ENCODE peak calls at places on chromosomes 1 and 21, in ten cellular contexts. A, Z, R, H, X, O, K, U, D and E are unnamed samples.

GRCh38 chr1:53122194-53122846 is 20.1 kb downstream of the SLC1A7 start:
- DNase-seq in U (no peak), H (no peak), K (no peak), Z (no peak), A (peak), R (no peak), X (no peak), O (no peak), D (no peak), E (no peak)

GRCh38 chr1:206766251-206766856 is 4.2 kb upstream of the IL19 start:
- DNase-seq in K (no peak), A (peak), Z (peak), O (peak), D (peak), X (peak), U (no peak), R (peak), H (no peak), E (peak)

GRCh38 chr1:207747627-207748492 is 4.0 kb upstream of the CD46 start:
- DNase-seq in H (no peak), D (no peak), R (no peak), K (no peak), Z (no peak), O (no peak), A (no peak), X (no peak), U (no peak), E (no peak)

GRCh38 chr21:41885341-41886024 is 6.3 kb upstream of the PRDM15 start:
- DNase-seq in K (no peak), H (peak), D (no peak), R (no peak), X (no peak), Z (no peak), A (no peak), U (no peak), O (no peak), E (no peak)

GRCh38 chr1:181531441-181531840 is 48.1 kb downstream of the CACNA1E start:
- DNase-seq in R (no peak), U (no peak), X (no peak), D (no peak), Z (no peak), K (no peak), O (no peak), H (no peak), A (no peak), E (no peak)

GRCh38 chr1:201020040-201020591 is 3.4 kb downstream of the KIF21B start:
- DNase-seq in K (no peak), Z (no peak), O (peak), U (no peak), H (no peak), R (no peak), X (peak), A (no peak), D (peak), E (peak)

GRCh38 chr1:245516178-245516829 is 361.5 kb downstream of the KIF26B start:
- DNase-seq in X (no peak), O (no peak), Z (peak), R (no peak), U (no peak), K (peak), H (peak), D (no peak), A (peak), E (no peak)

GRCh38 chr1:159172599-159173291 is 1.3 kb downstream of the CADM3 start:
- DNase-seq in Z (no peak), H (no peak), O (no peak), A (peak), K (no peak), U (no peak), D (no peak), R (no peak), X (no peak), E (no peak)

GRCh38 chr21:38293113-38293512 is 36.3 kb downstream of the KCNJ15 start:
- DNase-seq in Z (no peak), D (no peak), U (no peak), H (no peak), X (no peak), A (no peak), K (no peak), O (no peak), R (no peak), E (no peak)

GRCh38 chr1:227891955-227892871 is 55.5 kb downstream of the WNT9A start:
- DNase-seq in K (no peak), Z (no peak), D (no peak), U (no peak), A (peak), R (no peak), H (no peak), O (peak), X (no peak), E (no peak)

GRCh38 chr1:81801032-81801833 is 499 bp downstream of the ADGRL2 start:
- DNase-seq in H (peak), A (peak), O (peak), X (no peak), Z (peak), D (no peak), K (peak), R (peak), U (no peak), E (no peak)

GRCh38 chr1:234108921-234109320 is 204.4 kb downstream of the SLC35F3 start:
- DNase-seq in D (no peak), O (no peak), U (no peak), K (no peak), R (no peak), H (no peak), Z (peak), X (no peak), A (no peak), E (no peak)

GRCh38 chr1:10607228-10607627 is 132.5 kb downstream of the PEX14 start:
- DNase-seq in U (no peak), X (no peak), D (no peak), R (no peak), Z (no peak), H (no peak), A (no peak), K (no peak), O (no peak), E (no peak)

GRCh38 chr1:17525996-17526686 is 13.4 kb upstream of the ARHGEF10L start:
- DNase-seq in D (no peak), X (no peak), O (no peak), A (no peak), H (no peak), K (no peak), Z (no peak), R (no peak), U (no peak), E (no peak)

GRCh38 chr1:235075121-235075954 is 53.3 kb downstream of the TOMM20 start:
- DNase-seq in K (peak), O (peak), U (no peak), X (no peak), A (peak), Z (peak), H (peak), R (peak), D (peak), E (peak)

GRCh38 chr1:241611063-241611462 is 29.1 kb downstream of the CHML start:
- DNase-seq in Z (peak), U (no peak), R (no peak), X (peak), O (no peak), H (peak), A (peak), K (peak), D (peak), E (no peak)

GRCh38 chr1:247043406-247043805 is 35.2 kb downstream of the ZNF670 start:
- DNase-seq in U (no peak), H (no peak), A (no peak), O (no peak), Z (no peak), K (no peak), X (no peak), D (no peak), R (no peak), E (no peak)

GRCh38 chr1:221069178-221069903 is 190.1 kb downstream of the HLX start:
- DNase-seq in Z (no peak), A (no peak), D (no peak), U (no peak), R (no peak), H (no peak), K (no peak), X (no peak), O (peak), E (no peak)

GRCh38 chr1:26536521-26536920 is 7.0 kb downstream of the RPS6KA1 start:
- DNase-seq in H (no peak), A (no peak), O (no peak), X (no peak), D (no peak), Z (no peak), U (no peak), K (no peak), R (no peak), E (no peak)

GRCh38 chr1:116891396-116892072 is 18.2 kb upstream of the PTGFRN start:
- DNase-seq in X (no peak), H (no peak), D (no peak), U (no peak), R (no peak), A (no peak), Z (no peak), O (no peak), K (no peak), E (no peak)

GRCh38 chr1:109930252-109930993 is 19.8 kb downstream of the CSF1 start:
- DNase-seq in D (no peak), U (no peak), Z (no peak), R (no peak), X (no peak), A (no peak), H (no peak), K (no peak), O (no peak), E (no peak)

GRCh38 chr1:179818743-179819173 is 58.8 kb downstream of the TOR1AIP2 start:
- DNase-seq in U (no peak), O (no peak), D (no peak), R (no peak), K (no peak), Z (no peak), H (no peak), A (peak), X (no peak), E (no peak)

GRCh38 chr1:47991187-47991586 is 6.0 kb downstream of the TRABD2B start:
- DNase-seq in H (no peak), Z (peak), U (no peak), X (no peak), K (no peak), R (no peak), O (no peak), D (no peak), A (peak), E (no peak)

GRCh38 chr1:115492880-115493279 is 148.9 kb upstream of the VANGL1 start:
- DNase-seq in R (no peak), A (no peak), H (no peak), Z (peak), K (no peak), U (no peak), D (no peak), X (no peak), O (no peak), E (no peak)

GRCh38 chr1:115182012-115182715 is 92.9 kb upstream of the TSPAN2 start:
- DNase-seq in X (no peak), R (no peak), H (no peak), U (no peak), A (no peak), D (no peak), O (no peak), K (peak), Z (peak), E (no peak)

GRCh38 chr1:22636369-22636768 is at the start of gene C1QA:
- DNase-seq in X (no peak), Z (no peak), R (no peak), H (no peak), U (peak), A (no peak), K (no peak), O (no peak), D (no peak), E (no peak)

GRCh38 chr1:172627702-172628101 is 31.2 kb upstream of the FASLG start:
- DNase-seq in O (no peak), D (peak), R (no peak), Z (no peak), U (no peak), A (no peak), X (no peak), K (no peak), H (no peak), E (no peak)

GRCh38 chr1:228452194-228453021 is 34.8 kb upstream of the RNF187 start:
- DNase-seq in A (no peak), Z (no peak), O (no peak), X (no peak), R (no peak), K (no peak), U (no peak), D (no peak), H (no peak), E (no peak)

GRCh38 chr1:207398986-207399385 is 55.1 kb upstream of the CR2 start:
- DNase-seq in K (no peak), O (no peak), A (no peak), H (no peak), Z (no peak), D (no peak), R (no peak), U (peak), X (no peak), E (no peak)

GRCh38 chr1:18515120-18515667 is 34.5 kb downstream of the KLHDC7A start:
- DNase-seq in Z (no peak), K (no peak), O (no peak), A (no peak), D (no peak), H (no peak), X (no peak), U (no peak), R (no peak), E (no peak)

GRCh38 chr1:82899017-82899416 is 1098.3 kb downstream of the ADGRL2 start:
- DNase-seq in R (no peak), K (no peak), O (no peak), A (no peak), Z (no peak), X (no peak), D (no peak), H (no peak), U (no peak), E (no peak)

GRCh38 chr21:46286668-46286982 is 483 bp downstream of the YBEY start:
- DNase-seq in K (no peak), H (no peak), A (no peak), D (no peak), R (no peak), X (no peak), Z (no peak), O (no peak), U (no peak), E (no peak)

GRCh38 chr1:91795601-91796389 is 90.2 kb downstream of the TGFBR3 start:
- DNase-seq in Z (peak), A (peak), O (no peak), H (no peak), R (no peak), K (no peak), D (no peak), X (no peak), U (no peak), E (no peak)

GRCh38 chr21:44931137-44931500 is 8.7 kb upstream of the SLX9 start:
- DNase-seq in Z (peak), D (peak), H (no peak), U (no peak), X (peak), A (peak), R (no peak), O (peak), K (no peak), E (no peak)